ENCODE peak calls at places on chromosomes 6 and 20, in nine cellular contexts. One of them, this sample, is unnamed.

GRCh38 chr20:9040874-9041524 is 27.9 kb upstream of the PLCB4 start:
- DNase-seq in fibroblast of the aortic adventitia: peak
- DNase-seq in PC-9: no peak
- DNase-seq in cardiac muscle cell: no peak
- DNase-seq in SJSA1: no peak
- DNase-seq in GM23248: peak
- DNase-seq in adrenal gland: no peak
- DNase-seq in left ventricle myocardium inferior: no peak
- DNase-seq in foreskin fibroblast: no peak
- DNase-seq in this sample: no peak

GRCh38 chr20:62922451-62922921 is 3.8 kb downstream of the DIDO1 start:
- DNase-seq in fibroblast of the aortic adventitia: no peak
- DNase-seq in PC-9: no peak
- DNase-seq in cardiac muscle cell: no peak
- DNase-seq in SJSA1: no peak
- DNase-seq in GM23248: peak
- DNase-seq in adrenal gland: no peak
- DNase-seq in left ventricle myocardium inferior: no peak
- DNase-seq in foreskin fibroblast: no peak
- DNase-seq in this sample: no peak

GRCh38 chr6:146851837-146852236 is 253.1 kb downstream of the ADGB start:
- DNase-seq in fibroblast of the aortic adventitia: peak
- DNase-seq in PC-9: no peak
- DNase-seq in cardiac muscle cell: peak
- DNase-seq in SJSA1: peak
- DNase-seq in GM23248: peak
- DNase-seq in adrenal gland: no peak
- DNase-seq in left ventricle myocardium inferior: no peak
- DNase-seq in foreskin fibroblast: peak
- DNase-seq in this sample: no peak

GRCh38 chr6:84862843-84863242 is 98.4 kb upstream of the TBX18 start:
- DNase-seq in fibroblast of the aortic adventitia: no peak
- DNase-seq in PC-9: no peak
- DNase-seq in cardiac muscle cell: no peak
- DNase-seq in SJSA1: no peak
- DNase-seq in GM23248: no peak
- DNase-seq in adrenal gland: no peak
- DNase-seq in left ventricle myocardium inferior: no peak
- DNase-seq in foreskin fibroblast: no peak
- DNase-seq in this sample: no peak

GRCh38 chr20:4767084-4767483 is 45.4 kb downstream of the PRND start:
- DNase-seq in fibroblast of the aortic adventitia: no peak
- DNase-seq in PC-9: no peak
- DNase-seq in cardiac muscle cell: no peak
- DNase-seq in SJSA1: no peak
- DNase-seq in GM23248: no peak
- DNase-seq in adrenal gland: no peak
- DNase-seq in left ventricle myocardium inferior: no peak
- DNase-seq in foreskin fibroblast: no peak
- DNase-seq in this sample: no peak

GRCh38 chr6:156808287-156808686 is 31.1 kb downstream of the ARID1B start:
- DNase-seq in fibroblast of the aortic adventitia: peak
- DNase-seq in PC-9: no peak
- DNase-seq in cardiac muscle cell: peak
- DNase-seq in SJSA1: no peak
- DNase-seq in GM23248: peak
- DNase-seq in adrenal gland: no peak
- DNase-seq in left ventricle myocardium inferior: no peak
- DNase-seq in foreskin fibroblast: peak
- DNase-seq in this sample: no peak

GRCh38 chr20:2302369-2302768 is 6.6 kb downstream of the TGM3 start:
- DNase-seq in fibroblast of the aortic adventitia: no peak
- DNase-seq in PC-9: no peak
- DNase-seq in cardiac muscle cell: no peak
- DNase-seq in SJSA1: no peak
- DNase-seq in GM23248: no peak
- DNase-seq in adrenal gland: no peak
- DNase-seq in left ventricle myocardium inferior: no peak
- DNase-seq in foreskin fibroblast: no peak
- DNase-seq in this sample: no peak

GRCh38 chr6:4210619-4211419 is 75.4 kb upstream of the ECI2 start:
- DNase-seq in fibroblast of the aortic adventitia: peak
- DNase-seq in PC-9: no peak
- DNase-seq in cardiac muscle cell: peak
- DNase-seq in SJSA1: peak
- DNase-seq in GM23248: peak
- DNase-seq in adrenal gland: peak
- DNase-seq in left ventricle myocardium inferior: peak
- DNase-seq in foreskin fibroblast: peak
- DNase-seq in this sample: peak

GRCh38 chr20:56574531-56575142 is 41.6 kb downstream of the FAM209B start:
- DNase-seq in fibroblast of the aortic adventitia: no peak
- DNase-seq in PC-9: no peak
- DNase-seq in cardiac muscle cell: peak
- DNase-seq in SJSA1: no peak
- DNase-seq in GM23248: peak
- DNase-seq in adrenal gland: no peak
- DNase-seq in left ventricle myocardium inferior: no peak
- DNase-seq in foreskin fibroblast: no peak
- DNase-seq in this sample: no peak

GRCh38 chr6:135054238-135054574 is 416 bp downstream of the HBS1L start:
- DNase-seq in fibroblast of the aortic adventitia: no peak
- DNase-seq in PC-9: no peak
- DNase-seq in cardiac muscle cell: peak
- DNase-seq in SJSA1: no peak
- DNase-seq in GM23248: peak
- DNase-seq in adrenal gland: no peak
- DNase-seq in left ventricle myocardium inferior: no peak
- DNase-seq in foreskin fibroblast: no peak
- DNase-seq in this sample: no peak

GRCh38 chr20:56716806-56717205 is 87.7 kb downstream of the TFAP2C start:
- DNase-seq in fibroblast of the aortic adventitia: no peak
- DNase-seq in PC-9: no peak
- DNase-seq in cardiac muscle cell: no peak
- DNase-seq in SJSA1: no peak
- DNase-seq in GM23248: no peak
- DNase-seq in adrenal gland: no peak
- DNase-seq in left ventricle myocardium inferior: no peak
- DNase-seq in foreskin fibroblast: no peak
- DNase-seq in this sample: no peak

GRCh38 chr20:5996765-5997164 is 46.3 kb downstream of the MCM8 start:
- DNase-seq in fibroblast of the aortic adventitia: no peak
- DNase-seq in PC-9: peak
- DNase-seq in cardiac muscle cell: no peak
- DNase-seq in SJSA1: no peak
- DNase-seq in GM23248: no peak
- DNase-seq in adrenal gland: no peak
- DNase-seq in left ventricle myocardium inferior: no peak
- DNase-seq in foreskin fibroblast: no peak
- DNase-seq in this sample: no peak

GRCh38 chr6:90469906-90470305 is 117.0 kb downstream of the MAP3K7 start:
- DNase-seq in fibroblast of the aortic adventitia: no peak
- DNase-seq in PC-9: no peak
- DNase-seq in cardiac muscle cell: peak
- DNase-seq in SJSA1: no peak
- DNase-seq in GM23248: no peak
- DNase-seq in adrenal gland: no peak
- DNase-seq in left ventricle myocardium inferior: no peak
- DNase-seq in foreskin fibroblast: no peak
- DNase-seq in this sample: no peak

GRCh38 chr6:12174878-12175277 is 115.3 kb upstream of the EDN1 start:
- DNase-seq in fibroblast of the aortic adventitia: peak
- DNase-seq in PC-9: peak
- DNase-seq in cardiac muscle cell: no peak
- DNase-seq in SJSA1: no peak
- DNase-seq in GM23248: peak
- DNase-seq in adrenal gland: no peak
- DNase-seq in left ventricle myocardium inferior: no peak
- DNase-seq in foreskin fibroblast: no peak
- DNase-seq in this sample: no peak

GRCh38 chr20:37781626-37782025 is 87.8 kb downstream of the CTNNBL1 start:
- DNase-seq in fibroblast of the aortic adventitia: no peak
- DNase-seq in PC-9: no peak
- DNase-seq in cardiac muscle cell: no peak
- DNase-seq in SJSA1: no peak
- DNase-seq in GM23248: peak
- DNase-seq in adrenal gland: no peak
- DNase-seq in left ventricle myocardium inferior: no peak
- DNase-seq in foreskin fibroblast: peak
- DNase-seq in this sample: no peak

GRCh38 chr20:3532089-3532615 is 61.3 kb downstream of the ATRN start:
- DNase-seq in fibroblast of the aortic adventitia: no peak
- DNase-seq in PC-9: no peak
- DNase-seq in cardiac muscle cell: no peak
- DNase-seq in SJSA1: no peak
- DNase-seq in GM23248: no peak
- DNase-seq in adrenal gland: no peak
- DNase-seq in left ventricle myocardium inferior: no peak
- DNase-seq in foreskin fibroblast: no peak
- DNase-seq in this sample: no peak

GRCh38 chr20:17558154-17558940 is 11.5 kb upstream of the DSTN start:
- DNase-seq in fibroblast of the aortic adventitia: peak
- DNase-seq in PC-9: peak
- DNase-seq in cardiac muscle cell: peak
- DNase-seq in SJSA1: peak
- DNase-seq in GM23248: peak
- DNase-seq in adrenal gland: peak
- DNase-seq in left ventricle myocardium inferior: no peak
- DNase-seq in foreskin fibroblast: peak
- DNase-seq in this sample: peak

GRCh38 chr6:8707956-8708772 is 272.8 kb upstream of the SLC35B3 start:
- DNase-seq in fibroblast of the aortic adventitia: no peak
- DNase-seq in PC-9: no peak
- DNase-seq in cardiac muscle cell: no peak
- DNase-seq in SJSA1: no peak
- DNase-seq in GM23248: peak
- DNase-seq in adrenal gland: peak
- DNase-seq in left ventricle myocardium inferior: no peak
- DNase-seq in foreskin fibroblast: peak
- DNase-seq in this sample: peak

GRCh38 chr6:170058878-170059485 is 231.9 kb downstream of the DLL1 start:
- DNase-seq in fibroblast of the aortic adventitia: no peak
- DNase-seq in PC-9: no peak
- DNase-seq in cardiac muscle cell: no peak
- DNase-seq in SJSA1: no peak
- DNase-seq in GM23248: no peak
- DNase-seq in adrenal gland: peak
- DNase-seq in left ventricle myocardium inferior: no peak
- DNase-seq in foreskin fibroblast: no peak
- DNase-seq in this sample: no peak

GRCh38 chr6:105428342-105428957 is 25.6 kb upstream of the PREP start:
- DNase-seq in fibroblast of the aortic adventitia: peak
- DNase-seq in PC-9: peak
- DNase-seq in cardiac muscle cell: peak
- DNase-seq in SJSA1: peak
- DNase-seq in GM23248: peak
- DNase-seq in adrenal gland: no peak
- DNase-seq in left ventricle myocardium inferior: no peak
- DNase-seq in foreskin fibroblast: peak
- DNase-seq in this sample: no peak

GRCh38 chr6:35049885-35050284 is 91.3 kb downstream of the TCP11 start:
- DNase-seq in fibroblast of the aortic adventitia: peak
- DNase-seq in PC-9: no peak
- DNase-seq in cardiac muscle cell: peak
- DNase-seq in SJSA1: peak
- DNase-seq in GM23248: peak
- DNase-seq in adrenal gland: peak
- DNase-seq in left ventricle myocardium inferior: peak
- DNase-seq in foreskin fibroblast: peak
- DNase-seq in this sample: peak

GRCh38 chr6:55666811-55667210 is 87.8 kb upstream of the HMGCLL1 start:
- DNase-seq in fibroblast of the aortic adventitia: no peak
- DNase-seq in PC-9: no peak
- DNase-seq in cardiac muscle cell: no peak
- DNase-seq in SJSA1: no peak
- DNase-seq in GM23248: no peak
- DNase-seq in adrenal gland: no peak
- DNase-seq in left ventricle myocardium inferior: no peak
- DNase-seq in foreskin fibroblast: no peak
- DNase-seq in this sample: no peak

DNA sequence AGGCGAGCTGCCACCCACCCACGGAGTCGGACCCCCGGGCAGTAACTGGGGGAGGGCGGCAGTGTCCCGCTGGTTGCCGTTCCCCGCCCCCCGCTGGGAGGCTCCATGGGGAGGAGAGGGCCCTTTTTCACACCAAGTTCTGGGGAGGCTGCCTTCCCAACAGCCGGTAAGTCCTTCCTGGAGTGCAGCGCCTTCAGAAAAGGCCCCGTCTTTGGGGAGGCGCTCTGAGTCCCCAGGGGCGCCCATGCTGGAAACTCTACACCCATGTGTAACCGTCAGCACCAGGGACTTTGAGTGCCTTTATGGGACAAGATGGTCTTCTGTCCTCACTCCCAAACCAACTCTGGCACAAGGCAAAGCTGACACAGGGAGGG is 435 bp upstream of the SOX18 start:
- DNase-seq in fibroblast of the aortic adventitia: no peak
- DNase-seq in PC-9: no peak
- DNase-seq in cardiac muscle cell: peak
- DNase-seq in SJSA1: peak
- DNase-seq in GM23248: no peak
- DNase-seq in adrenal gland: no peak
- DNase-seq in left ventricle myocardium inferior: peak
- DNase-seq in foreskin fibroblast: no peak
- DNase-seq in this sample: no peak
- H3K4me3 ChIP-seq in fibroblast of the aortic adventitia: no peak
- H3K4me3 ChIP-seq in PC-9: no peak
- H3K4me3 ChIP-seq in cardiac muscle cell: peak
- H3K4me3 ChIP-seq in SJSA1: peak
- H3K4me3 ChIP-seq in GM23248: no peak
- H3K4me3 ChIP-seq in adrenal gland: no peak
- H3K4me3 ChIP-seq in left ventricle myocardium inferior: peak
- H3K4me3 ChIP-seq in foreskin fibroblast: no peak
- H3K4me3 ChIP-seq in this sample: no peak

GRCh38 chr6:18323935-18324707 is 59.8 kb upstream of the DEK start:
- DNase-seq in fibroblast of the aortic adventitia: peak
- DNase-seq in PC-9: peak
- DNase-seq in cardiac muscle cell: peak
- DNase-seq in SJSA1: peak
- DNase-seq in GM23248: peak
- DNase-seq in adrenal gland: no peak
- DNase-seq in left ventricle myocardium inferior: no peak
- DNase-seq in foreskin fibroblast: peak
- DNase-seq in this sample: no peak
- H3K4me3 ChIP-seq in fibroblast of the aortic adventitia: no peak
- H3K4me3 ChIP-seq in PC-9: no peak
- H3K4me3 ChIP-seq in cardiac muscle cell: no peak
- H3K4me3 ChIP-seq in SJSA1: no peak
- H3K4me3 ChIP-seq in GM23248: no peak
- H3K4me3 ChIP-seq in adrenal gland: no peak
- H3K4me3 ChIP-seq in left ventricle myocardium inferior: no peak
- H3K4me3 ChIP-seq in foreskin fibroblast: no peak
- H3K4me3 ChIP-seq in this sample: no peak

GRCh38 chr6:30345852-30346251 is 896 bp downstream of the RPP21 start:
- DNase-seq in fibroblast of the aortic adventitia: no peak
- DNase-seq in PC-9: no peak
- DNase-seq in cardiac muscle cell: peak
- DNase-seq in SJSA1: no peak
- DNase-seq in GM23248: no peak
- DNase-seq in adrenal gland: no peak
- DNase-seq in left ventricle myocardium inferior: no peak
- DNase-seq in foreskin fibroblast: no peak
- DNase-seq in this sample: no peak
- H3K4me3 ChIP-seq in fibroblast of the aortic adventitia: peak
- H3K4me3 ChIP-seq in PC-9: peak
- H3K4me3 ChIP-seq in cardiac muscle cell: peak
- H3K4me3 ChIP-seq in SJSA1: peak
- H3K4me3 ChIP-seq in GM23248: peak
- H3K4me3 ChIP-seq in adrenal gland: no peak
- H3K4me3 ChIP-seq in left ventricle myocardium inferior: peak
- H3K4me3 ChIP-seq in foreskin fibroblast: peak
- H3K4me3 ChIP-seq in this sample: peak

GRCh38 chr6:28544211-28544610 is 18.5 kb downstream of the GPX5 start:
- DNase-seq in fibroblast of the aortic adventitia: no peak
- DNase-seq in PC-9: peak
- DNase-seq in cardiac muscle cell: no peak
- DNase-seq in SJSA1: no peak
- DNase-seq in GM23248: no peak
- DNase-seq in adrenal gland: no peak
- DNase-seq in left ventricle myocardium inferior: no peak
- DNase-seq in foreskin fibroblast: no peak
- DNase-seq in this sample: no peak
- H3K4me3 ChIP-seq in fibroblast of the aortic adventitia: peak
- H3K4me3 ChIP-seq in PC-9: peak
- H3K4me3 ChIP-seq in cardiac muscle cell: peak
- H3K4me3 ChIP-seq in SJSA1: no peak
- H3K4me3 ChIP-seq in GM23248: peak
- H3K4me3 ChIP-seq in adrenal gland: no peak
- H3K4me3 ChIP-seq in left ventricle myocardium inferior: peak
- H3K4me3 ChIP-seq in foreskin fibroblast: peak
- H3K4me3 ChIP-seq in this sample: no peak